ENCODE peak calls at places on chromosomes 5 and 9, in eight cellular contexts. D is effector memory CD4-positive, alpha-beta T cell; P is AG09309; F is cardiac muscle cell; E is astrocyte of the spinal cord; I is Peyer's patch; N is NT2/D1; Y is OCI-LY7. Q is an unnamed sample.

GRCh38 chr5:54889826-54890225 is 95.6 kb downstream of the ESM1 start:
- DNase-seq in D (no peak), P (peak), F (peak), E (peak), I (no peak), N (no peak), Y (no peak), Q (no peak)

GRCh38 chr9:127987103-127987614 is 6.4 kb upstream of the EEIG1 start:
- DNase-seq in D (no peak), P (no peak), F (no peak), E (peak), I (peak), N (no peak), Y (no peak), Q (peak)

GRCh38 chr5:142779163-142779562 is 9.0 kb downstream of the ARHGAP26 start:
- DNase-seq in D (no peak), P (no peak), F (peak), E (peak), I (no peak), N (no peak), Y (no peak), Q (no peak)

GRCh38 chr5:35780236-35780635 is 76.5 kb upstream of the IL7R start:
- DNase-seq in D (no peak), P (no peak), F (no peak), E (no peak), I (peak), N (no peak), Y (no peak), Q (no peak)

GRCh38 chr5:130034872-130035271 is 130.6 kb downstream of the CHSY3 start:
- DNase-seq in D (no peak), P (no peak), F (peak), E (peak), I (no peak), N (no peak), Y (no peak), Q (no peak)

GRCh38 chr9:131773911-131774379 is 34.1 kb upstream of the RAPGEF1 start:
- DNase-seq in D (no peak), P (peak), F (peak), E (peak), I (no peak), N (no peak), Y (peak), Q (peak)

GRCh38 chr9:123753669-123754307 is 176.1 kb downstream of the DENND1A start:
- DNase-seq in D (no peak), P (no peak), F (no peak), E (no peak), I (no peak), N (no peak), Y (no peak), Q (no peak)

GRCh38 chr5:82591021-82591515 is 312.9 kb upstream of the RPS23 start:
- DNase-seq in D (no peak), P (no peak), F (no peak), E (no peak), I (no peak), N (peak), Y (no peak), Q (no peak)

GRCh38 chr5:124655943-124656459 is 90.4 kb downstream of the ZNF608 start:
- DNase-seq in D (no peak), P (no peak), F (peak), E (peak), I (peak), N (no peak), Y (peak), Q (peak)

GRCh38 chr5:95283761-95284511 is 958 bp downstream of the MCTP1 start:
- DNase-seq in D (no peak), P (no peak), F (peak), E (peak), I (no peak), N (no peak), Y (no peak), Q (peak)

GRCh38 chr5:151664694-151665583 is 21.8 kb downstream of the SPARC start:
- DNase-seq in D (no peak), P (no peak), F (peak), E (peak), I (no peak), N (no peak), Y (no peak), Q (no peak)

GRCh38 chr9:121171236-121171635 is 30.4 kb downstream of the RAB14 start:
- DNase-seq in D (no peak), P (no peak), F (no peak), E (no peak), I (no peak), N (no peak), Y (no peak), Q (no peak)

GRCh38 chr5:72013741-72014703 is 93.3 kb upstream of the MAP1B start:
- DNase-seq in D (no peak), P (no peak), F (peak), E (peak), I (no peak), N (no peak), Y (no peak), Q (no peak)

GRCh38 chr5:142053434-142054253 is 40.8 kb upstream of the GNPDA1 start:
- DNase-seq in D (no peak), P (peak), F (peak), E (peak), I (peak), N (peak), Y (no peak), Q (no peak)

GRCh38 chr5:14773588-14773987 is 98.0 kb downstream of the ANKH start:
- DNase-seq in D (no peak), P (no peak), F (no peak), E (no peak), I (no peak), N (no peak), Y (no peak), Q (no peak)

GRCh38 chr5:177296581-177296980 is 6.9 kb downstream of the RAB24 start:
- DNase-seq in D (no peak), P (no peak), F (no peak), E (no peak), I (no peak), N (no peak), Y (no peak), Q (no peak)

GRCh38 chr9:83933804-83934203 is 12.6 kb upstream of the KIF27 start:
- DNase-seq in D (no peak), P (peak), F (peak), E (no peak), I (no peak), N (no peak), Y (no peak), Q (no peak)

GRCh38 chr5:73179730-73180129 is 6.7 kb downstream of the TMEM174 start:
- DNase-seq in D (no peak), P (no peak), F (no peak), E (no peak), I (no peak), N (no peak), Y (no peak), Q (no peak)

GRCh38 chr5:175731756-175732465 is 74.0 kb downstream of the HRH2 start:
- DNase-seq in D (no peak), P (no peak), F (no peak), E (no peak), I (no peak), N (no peak), Y (no peak), Q (no peak)

GRCh38 chr5:142360607-142361120 is 35.8 kb upstream of the SPRY4 start:
- DNase-seq in D (no peak), P (no peak), F (peak), E (peak), I (peak), N (peak), Y (no peak), Q (peak)

GRCh38 chr5:131277875-131278795 is 14.3 kb downstream of the CDC42SE2 start:
- DNase-seq in D (no peak), P (no peak), F (no peak), E (no peak), I (no peak), N (no peak), Y (no peak), Q (no peak)

GRCh38 chr5:178155065-178155464 is 1.4 kb upstream of the NHP2 start:
- DNase-seq in D (no peak), P (no peak), F (no peak), E (no peak), I (no peak), N (no peak), Y (peak), Q (no peak)

DNA sequence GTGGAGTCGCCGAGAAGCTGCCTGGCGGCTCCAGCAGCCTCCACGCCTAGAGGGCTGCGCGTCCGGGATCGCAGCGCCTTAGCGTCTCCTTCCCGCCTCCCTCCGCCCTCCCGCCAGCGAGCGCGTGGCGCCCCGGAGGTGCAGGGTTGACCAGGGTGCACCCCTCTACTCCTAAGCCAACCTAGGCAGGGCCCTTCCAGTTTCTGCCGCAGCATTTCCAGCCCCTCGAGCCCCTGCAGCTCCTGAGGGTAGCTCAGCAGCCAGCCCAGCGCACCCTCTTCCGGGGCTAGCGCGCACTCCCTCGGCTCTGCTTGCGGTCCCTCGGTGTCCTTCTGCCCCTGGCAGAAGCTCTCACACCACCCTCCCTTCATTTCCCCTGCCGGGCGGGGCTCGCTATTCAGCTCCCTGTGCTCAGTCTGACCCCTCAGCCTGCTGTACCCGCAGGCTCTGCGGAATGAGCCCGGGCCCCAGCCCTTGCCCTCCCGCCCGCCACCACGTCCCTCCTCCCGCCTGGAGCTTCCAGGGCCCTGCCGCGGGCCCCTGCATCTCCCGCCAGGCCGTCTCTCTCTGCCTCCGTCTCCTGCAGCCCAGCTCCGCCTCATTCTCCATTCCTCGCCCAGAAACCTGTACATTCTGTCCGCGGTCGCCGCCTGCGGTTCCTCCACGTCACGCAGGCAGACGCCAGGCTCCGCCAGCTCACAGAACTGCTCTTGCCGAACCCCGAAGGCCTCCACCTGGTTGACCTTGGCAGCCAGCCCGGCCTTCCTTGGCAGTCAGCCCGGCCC is 61.8 kb downstream of the SPATA31C2 start:
- DNase-seq in D (no peak), P (no peak), F (peak), E (peak), I (peak), N (peak), Y (no peak), Q (peak)
- H3K4me3 ChIP-seq in D (peak), P (peak), F (peak), E (peak), I (peak), N (peak), Y (no peak), Q (peak)

GRCh38 chr9:109974918-109975276 is 194.9 kb downstream of the PALM2AKAP2 start:
- DNase-seq in D (no peak), P (no peak), F (no peak), E (no peak), I (no peak), N (no peak), Y (no peak), Q (no peak)

GRCh38 chr9:109971226-109971625 is 191.2 kb downstream of the PALM2AKAP2 start:
- DNase-seq in D (no peak), P (no peak), F (no peak), E (no peak), I (no peak), N (no peak), Y (no peak), Q (no peak)

GRCh38 chr9:109974143-109974917 is 194.3 kb downstream of the PALM2AKAP2 start:
- DNase-seq in D (no peak), P (no peak), F (no peak), E (no peak), I (peak), N (no peak), Y (peak), Q (peak)

GRCh38 chr9:109972026-109973005 is 192.3 kb downstream of the PALM2AKAP2 start:
- DNase-seq in D (no peak), P (no peak), F (no peak), E (no peak), I (peak), N (no peak), Y (peak), Q (no peak)

GRCh38 chr9:109973336-109973735 is 193.3 kb downstream of the PALM2AKAP2 start:
- DNase-seq in D (no peak), P (no peak), F (no peak), E (no peak), I (no peak), N (no peak), Y (no peak), Q (no peak)
- H3K4me3 ChIP-seq in D (no peak), P (no peak), F (no peak), E (no peak), I (no peak), N (no peak), Y (peak), Q (no peak)

GRCh38 chr5:158763217-158763616 is 336.5 kb downstream of the EBF1 start:
- DNase-seq in D (no peak), P (no peak), F (no peak), E (no peak), I (no peak), N (no peak), Y (no peak), Q (no peak)
- H3K4me3 ChIP-seq in D (no peak), P (no peak), F (no peak), E (no peak), I (no peak), N (no peak), Y (no peak), Q (no peak)

DNA sequence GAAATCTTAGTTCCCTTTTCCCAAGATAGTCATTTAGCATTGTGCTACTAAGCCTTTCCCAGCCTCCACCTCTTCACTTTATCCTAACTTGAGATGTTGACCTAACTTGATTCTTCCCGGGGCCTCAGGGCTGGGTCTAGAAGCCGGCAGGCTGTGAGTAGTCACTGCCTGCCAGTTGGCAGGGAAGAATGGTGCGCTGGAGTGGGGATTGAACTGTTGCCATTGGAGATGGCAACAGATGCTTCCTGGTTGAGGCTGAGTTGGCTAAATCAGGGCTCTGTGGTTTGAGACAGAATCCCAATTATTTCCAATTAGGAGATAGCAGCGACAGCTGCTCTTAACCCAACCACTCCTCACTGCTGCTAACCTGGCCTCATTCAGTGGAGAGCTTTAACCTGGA is 343.1 kb downstream of the BRINP1 start:
- DNase-seq in D (no peak), P (no peak), F (no peak), E (peak), I (no peak), N (no peak), Y (no peak), Q (no peak)
- H3K4me3 ChIP-seq in D (no peak), P (no peak), F (no peak), E (no peak), I (no peak), N (no peak), Y (no peak), Q (no peak)

GRCh38 chr9:137221095-137221374 is 1.0 kb downstream of the RNF208 start:
- DNase-seq in D (no peak), P (no peak), F (no peak), E (no peak), I (no peak), N (no peak), Y (no peak), Q (no peak)
- H3K4me3 ChIP-seq in D (no peak), P (no peak), F (no peak), E (no peak), I (no peak), N (no peak), Y (no peak), Q (no peak)